ENCODE peak calls at places on chromosomes 11 and 22, in ten cellular contexts. One of them, this sample, is unnamed.

GRCh38 chr11:107563702-107564101 is 1.8 kb downstream of the ALKBH8 start:
- DNase-seq in neural progenitor cell: peak
- DNase-seq in GM13977: peak
- DNase-seq in GM12878: no peak
- DNase-seq in lower leg skin: no peak
- DNase-seq in neural crest cell: peak
- DNase-seq in GM06990: peak
- DNase-seq in GM10248: peak
- DNase-seq in cardiac fibroblast: peak
- DNase-seq in DND-41: peak
- DNase-seq in this sample: no peak

GRCh38 chr11:76185931-76186401 is 20.3 kb downstream of the WNT11 start:
- DNase-seq in neural progenitor cell: no peak
- DNase-seq in GM13977: no peak
- DNase-seq in GM12878: no peak
- DNase-seq in lower leg skin: peak
- DNase-seq in neural crest cell: peak
- DNase-seq in GM06990: no peak
- DNase-seq in GM10248: no peak
- DNase-seq in cardiac fibroblast: peak
- DNase-seq in DND-41: no peak
- DNase-seq in this sample: no peak

GRCh38 chr11:79484872-79485271 is 44.0 kb upstream of the TENM4 start:
- DNase-seq in neural progenitor cell: no peak
- DNase-seq in GM13977: no peak
- DNase-seq in GM12878: no peak
- DNase-seq in lower leg skin: no peak
- DNase-seq in neural crest cell: no peak
- DNase-seq in GM06990: no peak
- DNase-seq in GM10248: no peak
- DNase-seq in cardiac fibroblast: no peak
- DNase-seq in DND-41: no peak
- DNase-seq in this sample: no peak

GRCh38 chr11:1746516-1746931 is 3.9 kb downstream of the IFITM10 start:
- DNase-seq in neural progenitor cell: no peak
- DNase-seq in GM13977: no peak
- DNase-seq in GM12878: no peak
- DNase-seq in lower leg skin: peak
- DNase-seq in neural crest cell: no peak
- DNase-seq in GM06990: no peak
- DNase-seq in GM10248: no peak
- DNase-seq in cardiac fibroblast: no peak
- DNase-seq in DND-41: no peak
- DNase-seq in this sample: no peak

GRCh38 chr11:114348200-114349191 is 51.8 kb downstream of the C11orf71 start:
- DNase-seq in neural progenitor cell: peak
- DNase-seq in GM13977: peak
- DNase-seq in GM12878: no peak
- DNase-seq in lower leg skin: no peak
- DNase-seq in neural crest cell: peak
- DNase-seq in GM06990: no peak
- DNase-seq in GM10248: no peak
- DNase-seq in cardiac fibroblast: peak
- DNase-seq in DND-41: peak
- DNase-seq in this sample: peak

GRCh38 chr11:66048525-66049313 is at the start of gene GAL3ST3:
- DNase-seq in neural progenitor cell: peak
- DNase-seq in GM13977: peak
- DNase-seq in GM12878: no peak
- DNase-seq in lower leg skin: no peak
- DNase-seq in neural crest cell: no peak
- DNase-seq in GM06990: no peak
- DNase-seq in GM10248: no peak
- DNase-seq in cardiac fibroblast: no peak
- DNase-seq in DND-41: no peak
- DNase-seq in this sample: peak

GRCh38 chr22:28172948-28173360 is 253.9 kb upstream of the PITPNB start:
- DNase-seq in neural progenitor cell: no peak
- DNase-seq in GM13977: no peak
- DNase-seq in GM12878: no peak
- DNase-seq in lower leg skin: no peak
- DNase-seq in neural crest cell: no peak
- DNase-seq in GM06990: no peak
- DNase-seq in GM10248: no peak
- DNase-seq in cardiac fibroblast: no peak
- DNase-seq in DND-41: no peak
- DNase-seq in this sample: no peak

GRCh38 chr22:39479254-39479653 is 22.4 kb downstream of the MGAT3 start:
- DNase-seq in neural progenitor cell: no peak
- DNase-seq in GM13977: no peak
- DNase-seq in GM12878: no peak
- DNase-seq in lower leg skin: no peak
- DNase-seq in neural crest cell: no peak
- DNase-seq in GM06990: no peak
- DNase-seq in GM10248: no peak
- DNase-seq in cardiac fibroblast: no peak
- DNase-seq in DND-41: no peak
- DNase-seq in this sample: no peak

GRCh38 chr22:28408702-28409101 is 270.9 kb downstream of the TTC28 start:
- DNase-seq in neural progenitor cell: no peak
- DNase-seq in GM13977: no peak
- DNase-seq in GM12878: no peak
- DNase-seq in lower leg skin: no peak
- DNase-seq in neural crest cell: no peak
- DNase-seq in GM06990: no peak
- DNase-seq in GM10248: no peak
- DNase-seq in cardiac fibroblast: no peak
- DNase-seq in DND-41: no peak
- DNase-seq in this sample: no peak

GRCh38 chr11:64246874-64247728 is at the start of gene PPP1R14B:
- DNase-seq in neural progenitor cell: peak
- DNase-seq in GM13977: peak
- DNase-seq in GM12878: no peak
- DNase-seq in lower leg skin: peak
- DNase-seq in neural crest cell: peak
- DNase-seq in GM06990: peak
- DNase-seq in GM10248: peak
- DNase-seq in cardiac fibroblast: peak
- DNase-seq in DND-41: peak
- DNase-seq in this sample: peak

GRCh38 chr11:120375076-120375475 is 38.9 kb downstream of the ARHGEF12 start:
- DNase-seq in neural progenitor cell: no peak
- DNase-seq in GM13977: no peak
- DNase-seq in GM12878: no peak
- DNase-seq in lower leg skin: no peak
- DNase-seq in neural crest cell: no peak
- DNase-seq in GM06990: no peak
- DNase-seq in GM10248: no peak
- DNase-seq in cardiac fibroblast: no peak
- DNase-seq in DND-41: no peak
- DNase-seq in this sample: no peak

GRCh38 chr22:50281957-50282356 is 11.8 kb upstream of the MAPK11 start:
- DNase-seq in neural progenitor cell: no peak
- DNase-seq in GM13977: no peak
- DNase-seq in GM12878: no peak
- DNase-seq in lower leg skin: no peak
- DNase-seq in neural crest cell: no peak
- DNase-seq in GM06990: no peak
- DNase-seq in GM10248: no peak
- DNase-seq in cardiac fibroblast: no peak
- DNase-seq in DND-41: no peak
- DNase-seq in this sample: no peak

GRCh38 chr11:16609769-16610168 is 128.7 kb upstream of the C11orf58 start:
- DNase-seq in neural progenitor cell: no peak
- DNase-seq in GM13977: no peak
- DNase-seq in GM12878: no peak
- DNase-seq in lower leg skin: no peak
- DNase-seq in neural crest cell: no peak
- DNase-seq in GM06990: no peak
- DNase-seq in GM10248: no peak
- DNase-seq in cardiac fibroblast: no peak
- DNase-seq in DND-41: no peak
- DNase-seq in this sample: no peak

GRCh38 chr11:26946209-26946828 is 47.6 kb upstream of the FIBIN start:
- DNase-seq in neural progenitor cell: no peak
- DNase-seq in GM13977: no peak
- DNase-seq in GM12878: no peak
- DNase-seq in lower leg skin: no peak
- DNase-seq in neural crest cell: no peak
- DNase-seq in GM06990: no peak
- DNase-seq in GM10248: no peak
- DNase-seq in cardiac fibroblast: peak
- DNase-seq in DND-41: no peak
- DNase-seq in this sample: no peak

GRCh38 chr11:124661553-124661952 is 12.0 kb downstream of the SIAE start:
- DNase-seq in neural progenitor cell: no peak
- DNase-seq in GM13977: no peak
- DNase-seq in GM12878: no peak
- DNase-seq in lower leg skin: no peak
- DNase-seq in neural crest cell: no peak
- DNase-seq in GM06990: no peak
- DNase-seq in GM10248: no peak
- DNase-seq in cardiac fibroblast: no peak
- DNase-seq in DND-41: no peak
- DNase-seq in this sample: no peak

GRCh38 chr11:124662111-124662510 is 11.4 kb downstream of the SIAE start:
- DNase-seq in neural progenitor cell: no peak
- DNase-seq in GM13977: no peak
- DNase-seq in GM12878: no peak
- DNase-seq in lower leg skin: no peak
- DNase-seq in neural crest cell: no peak
- DNase-seq in GM06990: no peak
- DNase-seq in GM10248: no peak
- DNase-seq in cardiac fibroblast: no peak
- DNase-seq in DND-41: no peak
- DNase-seq in this sample: no peak

GRCh38 chr11:124657922-124658321 is 15.6 kb downstream of the SIAE start:
- DNase-seq in neural progenitor cell: no peak
- DNase-seq in GM13977: no peak
- DNase-seq in GM12878: no peak
- DNase-seq in lower leg skin: no peak
- DNase-seq in neural crest cell: no peak
- DNase-seq in GM06990: no peak
- DNase-seq in GM10248: no peak
- DNase-seq in cardiac fibroblast: no peak
- DNase-seq in DND-41: no peak
- DNase-seq in this sample: no peak

GRCh38 chr11:124656759-124657627 is 16.5 kb downstream of the SIAE start:
- DNase-seq in neural progenitor cell: peak
- DNase-seq in GM13977: no peak
- DNase-seq in GM12878: no peak
- DNase-seq in lower leg skin: no peak
- DNase-seq in neural crest cell: no peak
- DNase-seq in GM06990: no peak
- DNase-seq in GM10248: no peak
- DNase-seq in cardiac fibroblast: peak
- DNase-seq in DND-41: no peak
- DNase-seq in this sample: peak
- TF ChIP-seq CTCF in neural progenitor cell: no peak
- TF ChIP-seq CTCF in GM13977: no peak
- TF ChIP-seq CTCF in GM12878: no peak
- TF ChIP-seq CTCF in lower leg skin: no peak
- TF ChIP-seq CTCF in neural crest cell: no peak
- TF ChIP-seq CTCF in GM06990: no peak
- TF ChIP-seq CTCF in GM10248: no peak
- TF ChIP-seq CTCF in cardiac fibroblast: no peak
- TF ChIP-seq CTCF in DND-41: no peak
- TF ChIP-seq CTCF in this sample: no peak

DNA sequence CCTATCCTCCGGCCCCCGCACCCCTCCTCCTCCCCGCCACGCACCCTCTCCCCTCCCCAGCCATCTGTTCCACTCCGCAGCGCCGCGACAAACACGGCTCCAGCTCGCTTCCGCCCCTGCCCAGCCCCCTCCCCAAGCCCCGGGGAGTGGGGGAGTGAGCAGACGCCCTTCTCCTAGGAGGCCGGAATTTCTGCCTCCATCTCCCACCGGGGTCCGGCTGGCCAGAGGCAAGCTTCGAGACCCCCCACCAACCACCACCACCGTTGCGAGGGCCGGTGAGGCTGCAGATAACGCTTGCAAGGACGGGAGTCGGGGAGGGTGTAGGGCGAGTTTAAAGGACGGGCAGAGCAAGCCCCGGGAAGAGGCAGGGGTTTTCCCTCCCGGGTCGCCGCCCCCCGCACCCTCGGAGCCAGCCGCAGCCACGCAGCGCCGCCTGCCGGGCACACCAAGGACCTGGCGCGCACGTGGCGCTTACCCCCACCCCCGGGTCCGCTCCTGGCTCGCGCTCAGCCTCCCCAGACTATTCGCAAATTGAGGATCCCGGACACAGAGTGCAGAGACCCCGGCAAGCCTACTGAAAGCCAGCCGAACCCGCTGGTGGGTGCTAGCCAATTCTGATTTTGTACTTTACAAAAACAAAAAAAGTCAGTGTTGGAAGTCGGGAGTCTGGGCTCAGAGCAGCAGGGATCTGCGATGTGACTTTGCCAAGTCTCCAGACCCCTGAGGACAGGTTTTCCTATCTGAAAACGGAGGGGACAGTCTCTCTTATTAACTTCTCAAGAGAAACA is 22.6 kb downstream of the RTN4RL2 start:
- DNase-seq in neural progenitor cell: peak
- DNase-seq in GM13977: peak
- DNase-seq in GM12878: no peak
- DNase-seq in lower leg skin: no peak
- DNase-seq in neural crest cell: peak
- DNase-seq in GM06990: peak
- DNase-seq in GM10248: peak
- DNase-seq in cardiac fibroblast: peak
- DNase-seq in DND-41: peak
- DNase-seq in this sample: peak
- TF ChIP-seq CTCF in neural progenitor cell: peak
- TF ChIP-seq CTCF in GM13977: peak
- TF ChIP-seq CTCF in GM12878: peak
- TF ChIP-seq CTCF in lower leg skin: no peak
- TF ChIP-seq CTCF in neural crest cell: peak
- TF ChIP-seq CTCF in GM06990: peak
- TF ChIP-seq CTCF in GM10248: peak
- TF ChIP-seq CTCF in cardiac fibroblast: peak
- TF ChIP-seq CTCF in DND-41: peak
- TF ChIP-seq CTCF in this sample: peak

GRCh38 chr11:11807811-11808210 is 34.0 kb upstream of the USP47 start:
- DNase-seq in neural progenitor cell: no peak
- DNase-seq in GM13977: no peak
- DNase-seq in GM12878: no peak
- DNase-seq in lower leg skin: no peak
- DNase-seq in neural crest cell: no peak
- DNase-seq in GM06990: no peak
- DNase-seq in GM10248: no peak
- DNase-seq in cardiac fibroblast: no peak
- DNase-seq in DND-41: no peak
- DNase-seq in this sample: no peak
- TF ChIP-seq CTCF in neural progenitor cell: no peak
- TF ChIP-seq CTCF in GM13977: no peak
- TF ChIP-seq CTCF in GM12878: no peak
- TF ChIP-seq CTCF in lower leg skin: no peak
- TF ChIP-seq CTCF in neural crest cell: no peak
- TF ChIP-seq CTCF in GM06990: no peak
- TF ChIP-seq CTCF in GM10248: no peak
- TF ChIP-seq CTCF in cardiac fibroblast: no peak
- TF ChIP-seq CTCF in DND-41: no peak
- TF ChIP-seq CTCF in this sample: no peak

GRCh38 chr11:132858203-132858602 is 674.1 kb downstream of the OPCML start:
- DNase-seq in neural progenitor cell: peak
- DNase-seq in GM13977: no peak
- DNase-seq in GM12878: no peak
- DNase-seq in lower leg skin: no peak
- DNase-seq in neural crest cell: peak
- DNase-seq in GM06990: no peak
- DNase-seq in GM10248: no peak
- DNase-seq in cardiac fibroblast: peak
- DNase-seq in DND-41: peak
- DNase-seq in this sample: peak
- TF ChIP-seq CTCF in neural progenitor cell: peak
- TF ChIP-seq CTCF in GM13977: no peak
- TF ChIP-seq CTCF in GM12878: no peak
- TF ChIP-seq CTCF in lower leg skin: no peak
- TF ChIP-seq CTCF in neural crest cell: peak
- TF ChIP-seq CTCF in GM06990: no peak
- TF ChIP-seq CTCF in GM10248: no peak
- TF ChIP-seq CTCF in cardiac fibroblast: peak
- TF ChIP-seq CTCF in DND-41: peak
- TF ChIP-seq CTCF in this sample: no peak